ENCODE peak calls at places on chromosomes 4 and X, in eight cellular contexts. D is IMR-90, M is breast epithelium, V is transverse colon, B is endothelial cell of umbilical vein, E is HCT116, U is suprapubic skin, T is esophagus squamous epithelium. S is an unnamed sample.

GRCh38 chr4:23033796-23034195 is 341.1 kb downstream of the GBA3 start:
- DNase-seq in V (no peak), U (no peak), E (no peak), T (no peak), M (no peak), D (no peak), B (no peak), S (no peak)

GRCh38 chr4:110485452-110485851 is 9.5 kb downstream of the ENPEP start:
- DNase-seq in T (no peak), D (no peak), V (no peak), E (no peak), M (no peak), B (no peak), U (no peak), S (no peak)

GRCh38 chr4:184534511-184535391 is 60.4 kb upstream of the IRF2 start:
- DNase-seq in D (peak; percentile 67), T (no peak), U (no peak), B (peak; percentile 71), V (no peak), M (no peak), E (no peak), S (no peak)

GRCh38 chr4:6345866-6346265 is 76.2 kb downstream of the WFS1 start:
- DNase-seq in V (no peak), B (no peak), D (no peak), U (no peak), M (no peak), E (no peak), T (no peak), S (no peak)

GRCh38 chr4:112766422-112766821 is 129.5 kb downstream of the LARP7 start:
- DNase-seq in V (no peak), E (no peak), D (peak; percentile 17), T (no peak), U (no peak), M (no peak), B (no peak), S (no peak)

GRCh38 chr4:654526-654845 is 19.6 kb downstream of the ATP5ME start:
- DNase-seq in V (no peak), E (no peak), B (no peak), M (no peak), D (no peak), T (no peak), U (no peak), S (no peak)

GRCh38 chr4:158446106-158446505 is 75.6 kb upstream of the RXFP1 start:
- DNase-seq in B (no peak), D (peak; percentile 79), T (no peak), V (no peak), U (no peak), M (no peak), E (no peak), S (no peak)

GRCh38 chrX:14641681-14642655 is 112.6 kb downstream of the GLRA2 start:
- DNase-seq in U (no peak), D (no peak), V (no peak), E (no peak), B (no peak), T (no peak), M (no peak), S (no peak)

GRCh38 chrX:288561-288991 is 7.4 kb downstream of the PLCXD1 start:
- DNase-seq in V (no peak), D (no peak), B (no peak), E (no peak), T (no peak), U (peak; percentile 72), M (no peak), S (no peak)

GRCh38 chr4:114318309-114318708 is 280.3 kb upstream of the UGT8 start:
- DNase-seq in T (no peak), U (no peak), V (no peak), D (peak; percentile 80), E (no peak), B (no peak), M (no peak), S (no peak)

GRCh38 chr4:104577405-104577804 is 82.7 kb upstream of the CXXC4 start:
- DNase-seq in V (no peak), T (no peak), D (no peak), U (no peak), E (no peak), B (no peak), M (no peak), S (no peak)

GRCh38 chr4:26717332-26717731 is 133.4 kb downstream of the TBC1D19 start:
- DNase-seq in T (no peak), M (no peak), D (peak; percentile 92), U (no peak), E (peak; percentile 4), B (peak; percentile 8), V (no peak), S (no peak)

GRCh38 chr4:116016201-116016600 is 902.8 kb upstream of the NDST4 start:
- DNase-seq in T (no peak), B (no peak), V (no peak), E (peak; percentile 18), U (no peak), M (peak; percentile 48), D (peak; percentile 44), S (peak; percentile 27)

GRCh38 chr4:15162465-15163283 is 160.4 kb downstream of the CPEB2 start:
- DNase-seq in T (no peak), V (no peak), U (no peak), M (no peak), D (peak; percentile 53), B (peak; percentile 16), E (no peak), S (no peak)

GRCh38 chr4:16226816-16227461 is 668 bp upstream of the TAPT1 start:
- DNase-seq in T (no peak), E (no peak), D (no peak), M (peak; percentile 48), U (peak; percentile 85), V (peak; percentile 69), B (peak; percentile 49), S (peak; percentile 48)

GRCh38 chr4:30056016-30056415 is 664.2 kb upstream of the PCDH7 start:
- DNase-seq in B (no peak), E (no peak), M (no peak), D (no peak), T (no peak), V (no peak), U (no peak), S (no peak)

GRCh38 chr4:129342820-129343219 is 246.9 kb downstream of the C4orf33 start:
- DNase-seq in B (peak; percentile 26), M (no peak), D (peak; percentile 67), U (no peak), T (no peak), V (no peak), E (no peak), S (no peak)

GRCh38 chr4:186554485-186554884 is 882 bp downstream of the MTNR1A start:
- DNase-seq in E (peak; percentile 37), T (no peak), B (no peak), D (no peak), V (peak; percentile 82), M (no peak), U (no peak), S (peak; percentile 22)

GRCh38 chrX:1576201-1577101 is 15.0 kb upstream of the AKAP17A start:
- DNase-seq in D (no peak), T (no peak), V (no peak), E (no peak), U (no peak), B (no peak), M (no peak), S (no peak)

GRCh38 chr4:78414116-78414515 is 137.5 kb upstream of the ANXA3 start:
- DNase-seq in M (no peak), E (no peak), U (no peak), B (no peak), V (no peak), T (no peak), D (no peak), S (no peak)

GRCh38 chrX:72142094-72142843 is 10.6 kb upstream of the RTL5 start:
- DNase-seq in E (no peak), T (no peak), D (no peak), V (no peak), U (no peak), B (no peak), M (no peak), S (no peak)

GRCh38 chrX:257681-258289 is 23.4 kb upstream of the PLCXD1 start:
- DNase-seq in B (no peak), D (no peak), M (peak; percentile 11), V (no peak), T (no peak), U (peak; percentile 72), E (no peak), S (no peak)

GRCh38 chrX:116246261-116246660 is 75.7 kb downstream of the AGTR2 start:
- DNase-seq in T (no peak), V (no peak), B (no peak), M (no peak), D (no peak), U (no peak), E (peak; percentile 0), S (no peak)

GRCh38 chr4:73311428-73311827 is 52.8 kb upstream of the ANKRD17 start:
- DNase-seq in M (no peak), U (no peak), E (peak; percentile 8), T (no peak), B (peak; percentile 65), D (peak; percentile 77), V (no peak), S (no peak)

GRCh38 chr4:10129196-10130185 is 12.9 kb upstream of the WDR1 start:
- DNase-seq in M (no peak), V (no peak), E (no peak), U (no peak), T (no peak), D (no peak), B (no peak), S (no peak)
- TF ChIP-seq POLR2A in M (no peak), V (no peak), E (no peak), U (no peak), T (no peak), D (no peak), B (no peak), S (no peak)

GRCh38 chrX:107700802-107701201 is 72.5 kb downstream of the PRPS1 start:
- DNase-seq in E (no peak), U (no peak), M (no peak), D (no peak), B (no peak), T (no peak), V (no peak), S (no peak)
- H3K27me3 ChIP-seq in E (no peaks in the 10 kb centered on the region), U (no peaks in the 10 kb centered on the region), M (peaks cover 42% of the 10 kb centered on the region), D (peaks cover 13% of the 10 kb centered on the region), B (no peaks in the 10 kb centered on the region), T (no peaks in the 10 kb centered on the region), V (no peaks in the 10 kb centered on the region), S (no peaks in the 10 kb centered on the region)

GRCh38 chrX:103254921-103255455 is at the start of gene TCEAL8:
- DNase-seq in T (peak; percentile 11), V (peak; percentile 82), E (peak; percentile 63), U (peak; percentile 85), D (peak; percentile 74), M (peak; percentile 67), B (peak; percentile 77), S (peak; percentile 81)
- TF ChIP-seq POLR2A in T (no peak), V (peak; percentile 63), E (no peak), U (no peak), D (no peak), M (peak; percentile 37), B (peak; percentile 45), S (peak; percentile 62)

DNA sequence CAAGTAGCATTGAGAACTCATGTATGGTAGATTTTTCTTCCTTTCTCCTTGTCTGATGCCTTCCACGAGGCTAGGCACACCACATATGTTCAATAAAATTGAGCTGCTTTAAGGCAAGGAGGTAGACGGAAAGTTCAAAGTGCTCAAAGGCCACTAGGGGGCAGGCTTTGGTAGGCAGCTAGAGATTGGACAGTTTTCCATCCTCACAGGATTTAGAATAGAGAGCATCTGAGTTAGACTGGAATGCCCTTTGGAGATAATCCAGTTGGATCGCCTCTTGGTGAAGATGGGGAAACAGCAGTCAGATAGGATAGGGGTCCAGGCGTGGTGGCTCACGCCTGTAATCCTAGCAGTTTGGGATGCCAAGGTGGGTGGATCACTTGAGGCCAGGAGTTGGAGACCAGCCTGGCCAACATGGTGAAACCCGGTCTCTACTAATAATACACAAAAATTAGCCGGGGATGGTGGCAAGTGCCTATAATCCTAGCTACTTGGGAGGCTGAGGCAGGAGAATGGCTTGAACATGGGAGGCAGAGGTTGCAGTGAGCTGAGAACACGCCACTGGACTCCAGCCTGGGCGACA is 30.4 kb downstream of the ELF4 start:
- DNase-seq in D (peak; percentile 75), V (peak; percentile 67), B (peak; percentile 71), E (peak; percentile 26), M (peak; percentile 31), T (no peak), U (no peak), S (peak; percentile 51)
- H3K27me3 ChIP-seq in D (no peaks in the 10 kb centered on the region), V (no peaks in the 10 kb centered on the region), B (no peaks in the 10 kb centered on the region), E (no peaks in the 10 kb centered on the region), M (peaks cover 13% of the 10 kb centered on the region), T (no peaks in the 10 kb centered on the region), U (no peaks in the 10 kb centered on the region), S (no peaks in the 10 kb centered on the region)